ENCODE peak calls at places on chromosomes 12 and 14, in seven cellular contexts. T, C, D, R, K, F and G are unnamed samples.
A peak's percentile ranks its signal among the peaks of the same experiment; 100 is the strongest.

GRCh38 chr12:89205517-89205916 is 146.8 kb downstream of the DUSP6 start:
- DNase-seq in T (no peak), C (no peak), D (no peak), R (no peak), K (no peak), F (no peak), G (no peak)

GRCh38 chr14:104156142-104156541 is 17.8 kb downstream of the KIF26A start:
- DNase-seq in T (no peak), C (no peak), D (no peak), R (no peak), K (no peak), F (no peak), G (no peak)

GRCh38 chr14:55438066-55438683 is 2.2 kb downstream of the TBPL2 start:
- DNase-seq in T (no peak), C (no peak), D (no peak), R (peak; percentile 49), K (peak; percentile 69), F (no peak), G (peak; percentile 53)

GRCh38 chr12:66004922-66005703 is 125.4 kb downstream of the LLPH start:
- DNase-seq in T (no peak), C (no peak), D (no peak), R (no peak), K (no peak), F (no peak), G (no peak)

GRCh38 chr14:54776361-54777001 is 126.1 kb downstream of the GCH1 start:
- DNase-seq in T (peak; percentile 53), C (peak; percentile 81), D (peak; percentile 87), R (peak; percentile 85), K (no peak), F (peak; percentile 20), G (peak; percentile 45)

GRCh38 chr12:42666671-42667243 is 77.2 kb upstream of the PRICKLE1 start:
- DNase-seq in T (no peak), C (no peak), D (no peak), R (no peak), K (no peak), F (no peak), G (no peak)

GRCh38 chr14:69660344-69661193 is 49.2 kb downstream of the SUSD6 start:
- DNase-seq in T (peak; percentile 42), C (no peak), D (no peak), R (no peak), K (no peak), F (no peak), G (no peak)

GRCh38 chr12:82507656-82508055 is 149.3 kb downstream of the METTL25 start:
- DNase-seq in T (no peak), C (no peak), D (no peak), R (no peak), K (no peak), F (no peak), G (no peak)

GRCh38 chr14:68718033-68718725 is 74.7 kb downstream of the ZFP36L1 start:
- DNase-seq in T (peak; percentile 31), C (peak; percentile 33), D (no peak), R (no peak), K (no peak), F (peak; percentile 26), G (no peak)

GRCh38 chr14:104964546-104964945 is 13.6 kb downstream of the AHNAK2 start:
- DNase-seq in T (no peak), C (no peak), D (no peak), R (no peak), K (no peak), F (no peak), G (no peak)

GRCh38 chr12:78671295-78671694 is 193.3 kb upstream of the SYT1 start:
- DNase-seq in T (no peak), C (no peak), D (no peak), R (no peak), K (no peak), F (no peak), G (peak; percentile 6)

GRCh38 chr12:28611115-28611435 is 420.8 kb downstream of the CCDC91 start:
- DNase-seq in T (no peak), C (no peak), D (no peak), R (peak; percentile 24), K (no peak), F (peak; percentile 5), G (peak; percentile 22)

GRCh38 chr14:92241966-92242365 is 81.0 kb upstream of the SLC24A4 start:
- DNase-seq in T (no peak), C (no peak), D (no peak), R (no peak), K (no peak), F (no peak), G (no peak)

GRCh38 chr12:5022465-5023061 is 21.1 kb upstream of the KCNA5 start:
- DNase-seq in T (peak; percentile 40), C (no peak), D (peak; percentile 68), R (peak; percentile 40), K (peak; percentile 57), F (peak; percentile 65), G (no peak)

GRCh38 chr12:40745386-40745785 is 53.1 kb downstream of the CNTN1 start:
- DNase-seq in T (no peak), C (no peak), D (no peak), R (no peak), K (no peak), F (no peak), G (no peak)

GRCh38 chr14:36767603-36768281 is 106.1 kb downstream of the PAX9 start:
- DNase-seq in T (no peak), C (no peak), D (no peak), R (no peak), K (no peak), F (no peak), G (no peak)

GRCh38 chr14:99671230-99672224 is 12.6 kb upstream of the CYP46A1 start:
- DNase-seq in T (no peak), C (no peak), D (no peak), R (no peak), K (no peak), F (no peak), G (no peak)

GRCh38 chr12:24012528-24012927 is 63.1 kb upstream of the SOX5 start:
- DNase-seq in T (no peak), C (no peak), D (no peak), R (no peak), K (no peak), F (no peak), G (no peak)

GRCh38 chr14:96184737-96185136 is 19.9 kb upstream of the BDKRB2 start:
- DNase-seq in T (no peak), C (no peak), D (no peak), R (no peak), K (peak; percentile 83), F (no peak), G (no peak)

GRCh38 chr12:89552376-89552775 is 26.5 kb upstream of the POC1B start:
- DNase-seq in T (no peak), C (no peak), D (no peak), R (no peak), K (no peak), F (no peak), G (no peak)

GRCh38 chr14:51453869-51454268 is 197.8 kb upstream of the FRMD6 start:
- DNase-seq in T (no peak), C (no peak), D (no peak), R (no peak), K (peak; percentile 37), F (peak; percentile 49), G (no peak)

GRCh38 chr12:31518680-31519227 is 72.2 kb downstream of the DENND5B start:
- DNase-seq in T (no peak), C (no peak), D (no peak), R (no peak), K (peak; percentile 89), F (peak; percentile 45), G (peak; percentile 99)